ENCODE peak calls at places on chromosome 1, in six cellular contexts. A is mammary epithelial cell, G is tibial nerve, J is GM23338, L is endothelial cell of umbilical vein, V is right atrium auricular region. E is an unnamed sample. For H3K4me1, the result is how much of the 10 kb centered on the place peaks cover.

GRCh38 chr1:184771190-184771691 is 16.6 kb upstream of the EDEM3 start:
- DNase-seq in J (no peak), L (no peak), A (no peak), G (no peak), V (no peak), E (no peak)

GRCh38 chr1:35768350-35769187 is 1.2 kb downstream of the CLSPN start:
- DNase-seq in G (no peak), A (no peak), L (no peak), V (no peak), J (peak), E (no peak)

GRCh38 chr1:186775881-186776560 is 52.7 kb upstream of the PLA2G4A start:
- DNase-seq in G (no peak), J (no peak), V (no peak), A (peak), L (no peak), E (no peak)

GRCh38 chr1:78607334-78607927 is 12.8 kb upstream of the IFI44L start:
- DNase-seq in G (no peak), V (no peak), A (no peak), J (peak), L (peak), E (no peak)

GRCh38 chr1:219358080-219358479 is 184.4 kb downstream of the LYPLAL1 start:
- DNase-seq in V (no peak), A (no peak), J (no peak), L (no peak), G (no peak), E (no peak)

GRCh38 chr1:25817840-25818501 is 1.8 kb upstream of the MTFR1L start:
- DNase-seq in A (no peak), G (no peak), V (no peak), L (no peak), J (peak), E (no peak)

GRCh38 chr1:89810302-89810701 is 10.5 kb upstream of the LRRC8D start:
- DNase-seq in J (no peak), V (no peak), G (no peak), L (no peak), A (no peak), E (no peak)

GRCh38 chr1:28877132-28877781 is 37.1 kb upstream of the EPB41 start:
- DNase-seq in A (peak), V (peak), L (peak), J (peak), G (peak), E (peak)

GRCh38 chr1:149888160-149888998 is 11.0 kb upstream of the BOLA1 start:
- DNase-seq in A (peak), L (peak), G (peak), J (peak), V (peak), E (peak)

GRCh38 chr1:118918230-118918939 is 69.8 kb downstream of the TBX15 start:
- DNase-seq in A (no peak), G (no peak), L (no peak), V (no peak), J (no peak), E (no peak)

GRCh38 chr1:200182701-200183100 is 155.2 kb downstream of the NR5A2 start:
- DNase-seq in J (no peak), L (no peak), A (no peak), G (no peak), V (no peak), E (no peak)

GRCh38 chr1:224059897-224060462 is 53.9 kb upstream of the FBXO28 start:
- DNase-seq in A (no peak), J (no peak), L (no peak), G (no peak), V (no peak), E (peak)

GRCh38 chr1:50564417-50564816 is 141.2 kb upstream of the DMRTA2 start:
- DNase-seq in L (no peak), J (no peak), A (no peak), G (no peak), V (no peak), E (no peak)

DNA sequence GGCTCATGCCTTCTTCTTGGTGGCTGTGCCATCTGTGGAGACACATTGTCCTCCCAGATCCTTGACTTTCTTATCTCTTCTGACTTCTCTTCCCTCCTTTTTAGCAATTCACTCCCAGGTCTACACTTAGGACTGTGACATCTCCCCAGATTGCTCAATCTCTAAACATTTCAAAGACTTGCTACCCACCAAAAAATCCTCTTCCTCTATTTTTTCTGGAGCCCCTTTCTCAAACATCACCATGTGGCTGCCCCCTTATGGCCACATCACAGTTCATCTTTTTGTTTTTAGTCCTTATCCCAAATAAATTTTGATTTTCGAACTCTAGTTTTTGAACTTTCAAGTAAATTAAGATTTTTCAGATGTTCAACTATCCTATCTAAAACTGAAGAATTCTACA is 148.6 kb upstream of the HOOK1 start:
- DNase-seq in G (no peak), J (no peak), A (no peak), L (no peak), V (no peak), E (no peak)
- TF ChIP-seq CTCF in G (no peak), J (peak), A (no peak), L (no peak), V (no peak), E (no peak)

GRCh38 chr1:204479387-204480136 is 15.0 kb downstream of the PIK3C2B start:
- DNase-seq in V (no peak), L (no peak), A (peak), G (no peak), J (no peak), E (no peak)
- H3K4me1 ChIP-seq in V (half or more), L (under half), A (under half), G (under half), J (under half), E (half or more)

DNA sequence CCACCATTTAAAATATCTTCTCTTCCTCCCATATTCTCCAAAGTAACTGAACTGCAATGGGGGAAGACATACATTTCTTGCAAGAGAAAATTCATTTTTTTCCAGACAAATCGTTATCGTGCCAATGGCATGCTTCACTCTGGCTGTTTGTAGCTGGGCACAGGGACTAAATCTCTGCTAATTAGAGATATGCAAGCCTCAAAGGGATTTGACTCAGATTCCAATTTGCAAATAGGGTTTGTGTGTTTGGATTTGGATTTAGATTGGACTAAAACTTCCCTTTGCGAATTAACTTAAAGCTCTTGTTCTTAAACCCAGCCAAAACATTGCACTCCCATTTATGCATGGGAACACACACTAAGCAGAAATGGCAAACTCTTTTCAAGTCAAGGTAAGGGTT is 276.2 kb upstream of the DUSP10 start:
- DNase-seq in L (no peak), V (no peak), J (no peak), G (no peak), A (no peak), E (no peak)
- TF ChIP-seq CTCF in L (no peak), V (no peak), J (no peak), G (no peak), A (no peak), E (no peak)

DNA sequence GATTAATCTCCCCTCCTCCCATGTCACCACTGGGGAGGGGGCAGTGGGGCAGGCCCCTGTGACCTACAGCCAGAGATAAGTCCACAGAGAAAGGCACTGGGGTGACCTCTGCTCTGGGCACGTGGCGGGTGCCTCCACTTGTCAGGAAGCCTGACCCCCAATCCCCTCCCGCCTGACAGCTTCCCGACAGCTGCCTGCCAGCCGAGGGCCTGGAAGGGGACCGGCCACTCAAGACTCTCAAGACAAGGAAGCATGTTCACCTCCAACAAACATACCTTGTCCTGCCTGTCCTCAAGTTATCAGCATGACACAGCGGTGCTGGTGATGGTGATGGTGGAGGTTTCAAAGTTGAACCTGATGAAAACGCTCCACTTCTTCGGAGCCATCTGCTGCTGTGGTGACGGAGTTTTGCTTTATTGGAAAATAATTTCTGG is 3.2 kb upstream of the FAAP20 start:
- DNase-seq in A (no peak), V (no peak), G (no peak), L (no peak), J (no peak), E (no peak)
- H3K4me1 ChIP-seq in A (under half), V (under half), G (under half), L (under half), J (under half), E (half or more)

GRCh38 chr1:168042362-168042761 is 94.4 kb downstream of the GPR161 start:
- DNase-seq in G (no peak), A (no peak), V (no peak), J (no peak), L (no peak), E (no peak)
- TF ChIP-seq CTCF in G (no peak), A (no peak), V (no peak), J (no peak), L (no peak), E (no peak)

GRCh38 chr1:30757976-30758688 is 558 bp upstream of the LAPTM5 start:
- DNase-seq in G (no peak), L (no peak), V (no peak), J (no peak), A (no peak), E (no peak)

GRCh38 chr1:30756545-30757195 is 904 bp downstream of the LAPTM5 start:
- DNase-seq in G (no peak), A (peak), J (no peak), V (peak), L (peak), E (peak)

GRCh38 chr1:30758785-30759380 is 1.3 kb upstream of the LAPTM5 start:
- DNase-seq in V (no peak), G (no peak), A (peak), L (peak), J (peak), E (no peak)

GRCh38 chr1:30756206-30756544 is 1.4 kb downstream of the LAPTM5 start:
- DNase-seq in J (no peak), L (no peak), V (no peak), A (no peak), G (no peak), E (no peak)

DNA sequence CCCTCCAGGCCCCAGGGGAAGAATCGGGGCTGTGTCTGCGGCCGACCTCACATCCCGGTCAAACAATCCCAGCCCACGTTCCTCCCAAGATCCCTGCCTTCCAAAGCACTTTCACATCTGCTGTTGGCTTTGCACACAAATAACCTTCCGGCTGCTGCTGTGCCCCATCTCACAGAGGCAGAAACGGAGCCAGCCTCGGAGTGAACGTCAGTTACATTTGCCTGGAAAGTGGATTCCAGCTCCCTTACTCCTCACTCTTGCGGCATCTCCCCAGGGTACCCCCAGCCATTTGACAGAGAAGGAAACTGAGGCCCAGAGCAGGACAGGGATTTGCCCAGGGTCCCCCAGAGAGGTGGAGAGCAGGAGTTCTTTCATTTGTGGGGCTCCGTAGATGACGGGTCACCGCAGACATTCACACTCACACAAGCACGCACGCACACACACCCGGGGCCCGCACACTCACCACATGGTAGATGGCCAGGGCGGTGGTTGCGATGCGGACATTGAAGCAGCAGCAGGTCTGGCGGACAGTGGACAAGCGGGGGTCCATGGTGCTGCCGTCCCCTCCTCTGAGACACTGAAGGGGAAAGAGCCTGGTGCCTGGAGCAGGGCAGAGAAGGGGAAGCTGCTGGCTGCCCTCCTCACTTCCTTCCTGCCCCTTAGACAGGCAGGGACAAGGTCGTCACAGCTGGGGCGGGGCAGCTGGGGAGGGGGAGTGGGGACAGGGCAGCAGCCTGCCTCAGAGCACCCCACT is at the start of gene LAPTM5:
- DNase-seq in G (no peak), J (no peak), L (peak), V (peak), A (no peak), E (no peak)
- H3K4me1 ChIP-seq in G (under half), J (under half), L (under half), V (under half), A (under half), E (under half)

DNA sequence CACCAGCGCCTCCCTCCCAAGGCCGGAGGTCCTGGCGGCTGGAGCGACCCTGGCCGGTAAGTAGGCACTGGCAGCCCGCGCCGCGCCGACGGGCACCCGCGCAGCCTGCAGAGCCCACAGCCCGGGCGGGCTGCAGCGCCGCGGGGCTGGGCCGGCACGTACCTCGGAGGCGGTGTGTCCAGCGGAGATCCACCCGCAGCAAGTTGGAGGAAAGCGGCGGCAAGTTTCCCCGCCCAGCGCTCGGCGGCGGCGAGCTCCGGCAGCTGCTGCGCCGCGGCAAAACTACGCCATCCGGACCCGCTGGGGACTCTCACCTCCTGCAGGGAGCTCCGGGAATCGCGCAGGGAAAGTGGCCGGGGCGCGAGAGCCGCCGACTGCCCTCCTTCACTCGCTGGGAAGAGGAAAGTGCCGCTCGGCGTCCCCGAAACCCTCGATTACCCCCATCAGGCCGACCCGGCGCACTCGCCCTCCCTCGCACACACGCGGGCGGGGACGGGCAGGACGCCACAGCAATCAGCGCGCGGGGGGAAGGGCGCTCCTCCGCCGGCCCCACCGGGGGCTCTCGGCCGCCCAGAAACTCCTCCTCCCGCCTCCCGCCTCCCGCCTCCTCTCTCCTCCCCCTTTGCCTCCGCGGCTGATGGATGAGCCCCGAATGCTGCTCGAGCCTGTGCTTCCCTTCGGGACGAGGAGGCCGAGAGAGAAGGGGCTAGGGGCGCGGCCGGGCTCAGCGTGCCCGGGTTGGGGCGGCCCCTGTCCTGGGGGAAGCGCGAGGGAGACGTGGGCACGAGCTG is at the start of gene TGFBR3:
- DNase-seq in L (peak), G (peak), V (peak), A (peak), J (peak), E (peak)
- TF ChIP-seq CTCF in L (peak), G (peak), V (peak), A (peak), J (no peak), E (peak)